ENCODE peak calls at places on chromosomes 5 and 9, in six cellular contexts. One of them, this sample, is unnamed.
A peak's percentile ranks its signal among the peaks of the same experiment; 100 is the strongest.

GRCh38 chr9:113692264-113692663 is 183.8 kb upstream of the ZNF618 start:
- DNase-seq in tibial nerve: no peak
- DNase-seq in ovary: no peak
- DNase-seq in A549: no peak
- DNase-seq in heart left ventricle: no peak
- DNase-seq in aorta: no peak
- DNase-seq in this sample: no peak

GRCh38 chr9:116935149-116935897 is 248.2 kb downstream of the TRIM32 start:
- DNase-seq in tibial nerve: no peak
- DNase-seq in ovary: no peak
- DNase-seq in A549: no peak
- DNase-seq in heart left ventricle: no peak
- DNase-seq in aorta: no peak
- DNase-seq in this sample: no peak

GRCh38 chr9:6538666-6539071 is 106.9 kb downstream of the GLDC start:
- DNase-seq in tibial nerve: no peak
- DNase-seq in ovary: no peak
- DNase-seq in A549: no peak
- DNase-seq in heart left ventricle: no peak
- DNase-seq in aorta: no peak
- DNase-seq in this sample: no peak

GRCh38 chr5:126777257-126777973 is 479 bp downstream of the LMNB1 start:
- DNase-seq in tibial nerve: peak; percentile 9
- DNase-seq in ovary: peak; percentile 42
- DNase-seq in A549: peak; percentile 72
- DNase-seq in heart left ventricle: peak; percentile 46
- DNase-seq in aorta: peak; percentile 70
- DNase-seq in this sample: peak; percentile 78

GRCh38 chr5:17898766-17899165 is 264.5 kb downstream of the TAF11L14 start:
- DNase-seq in tibial nerve: no peak
- DNase-seq in ovary: no peak
- DNase-seq in A549: no peak
- DNase-seq in heart left ventricle: no peak
- DNase-seq in aorta: no peak
- DNase-seq in this sample: no peak

GRCh38 chr5:99058466-99058865 is 129.7 kb upstream of the CHD1 start:
- DNase-seq in tibial nerve: no peak
- DNase-seq in ovary: no peak
- DNase-seq in A549: no peak
- DNase-seq in heart left ventricle: no peak
- DNase-seq in aorta: no peak
- DNase-seq in this sample: no peak

GRCh38 chr9:98280574-98280973 is 25.1 kb upstream of the TBC1D2 start:
- DNase-seq in tibial nerve: no peak
- DNase-seq in ovary: no peak
- DNase-seq in A549: no peak
- DNase-seq in heart left ventricle: no peak
- DNase-seq in aorta: no peak
- DNase-seq in this sample: no peak

GRCh38 chr5:180771839-180772238 is 30.8 kb downstream of the MGAT1 start:
- DNase-seq in tibial nerve: no peak
- DNase-seq in ovary: no peak
- DNase-seq in A549: no peak
- DNase-seq in heart left ventricle: no peak
- DNase-seq in aorta: no peak
- DNase-seq in this sample: no peak

GRCh38 chr9:105419981-105420597 is 27.7 kb upstream of the FSD1L start:
- DNase-seq in tibial nerve: no peak
- DNase-seq in ovary: no peak
- DNase-seq in A549: no peak
- DNase-seq in heart left ventricle: no peak
- DNase-seq in aorta: no peak
- DNase-seq in this sample: no peak

GRCh38 chr5:167413503-167413902 is 877.9 kb upstream of the WWC1 start:
- DNase-seq in tibial nerve: no peak
- DNase-seq in ovary: no peak
- DNase-seq in A549: no peak
- DNase-seq in heart left ventricle: no peak
- DNase-seq in aorta: no peak
- DNase-seq in this sample: no peak

GRCh38 chr9:71368157-71368556 is 246.7 kb upstream of the TRPM3 start:
- DNase-seq in tibial nerve: no peak
- DNase-seq in ovary: no peak
- DNase-seq in A549: no peak
- DNase-seq in heart left ventricle: no peak
- DNase-seq in aorta: no peak
- DNase-seq in this sample: no peak

GRCh38 chr9:71986860-71987259 is 73.6 kb downstream of the C9orf57 start:
- DNase-seq in tibial nerve: no peak
- DNase-seq in ovary: no peak
- DNase-seq in A549: no peak
- DNase-seq in heart left ventricle: no peak
- DNase-seq in aorta: no peak
- DNase-seq in this sample: no peak

GRCh38 chr9:79741381-79741780 is 169.6 kb downstream of the TLE4 start:
- DNase-seq in tibial nerve: no peak
- DNase-seq in ovary: no peak
- DNase-seq in A549: no peak
- DNase-seq in heart left ventricle: no peak
- DNase-seq in aorta: no peak
- DNase-seq in this sample: no peak

GRCh38 chr5:57887851-57888621 is 405.4 kb upstream of the ACTBL2 start:
- DNase-seq in tibial nerve: peak; percentile 22
- DNase-seq in ovary: peak; percentile 18
- DNase-seq in A549: peak; percentile 85
- DNase-seq in heart left ventricle: peak; percentile 62
- DNase-seq in aorta: peak; percentile 41
- DNase-seq in this sample: peak; percentile 33

GRCh38 chr9:3241290-3241689 is 284.5 kb downstream of the RFX3 start:
- DNase-seq in tibial nerve: no peak
- DNase-seq in ovary: no peak
- DNase-seq in A549: no peak
- DNase-seq in heart left ventricle: no peak
- DNase-seq in aorta: no peak
- DNase-seq in this sample: no peak

GRCh38 chr9:109113239-109113638 is 6.5 kb downstream of the TMEM245 start:
- DNase-seq in tibial nerve: no peak
- DNase-seq in ovary: no peak
- DNase-seq in A549: no peak
- DNase-seq in heart left ventricle: no peak
- DNase-seq in aorta: no peak
- DNase-seq in this sample: no peak

GRCh38 chr9:109107402-109108240 is 12.1 kb downstream of the TMEM245 start:
- DNase-seq in tibial nerve: no peak
- DNase-seq in ovary: no peak
- DNase-seq in A549: peak; percentile 71
- DNase-seq in heart left ventricle: no peak
- DNase-seq in aorta: no peak
- DNase-seq in this sample: no peak

GRCh38 chr9:109110326-109111014 is 9.3 kb downstream of the TMEM245 start:
- DNase-seq in tibial nerve: no peak
- DNase-seq in ovary: no peak
- DNase-seq in A549: peak; percentile 62
- DNase-seq in heart left ventricle: no peak
- DNase-seq in aorta: no peak
- DNase-seq in this sample: no peak

GRCh38 chr9:109109962-109110325 is 9.8 kb downstream of the TMEM245 start:
- DNase-seq in tibial nerve: no peak
- DNase-seq in ovary: no peak
- DNase-seq in A549: no peak
- DNase-seq in heart left ventricle: no peak
- DNase-seq in aorta: no peak
- DNase-seq in this sample: no peak

GRCh38 chr9:109108318-109108717 is 11.4 kb downstream of the TMEM245 start:
- DNase-seq in tibial nerve: no peak
- DNase-seq in ovary: no peak
- DNase-seq in A549: no peak
- DNase-seq in heart left ventricle: no peak
- DNase-seq in aorta: no peak
- DNase-seq in this sample: no peak
- H3K4me1 ChIP-seq in tibial nerve: no peaks in the 10 kb centered on the region
- H3K4me1 ChIP-seq in ovary: peaks cover 11% of the 10 kb centered on the region
- H3K4me1 ChIP-seq in A549: peaks cover 68% of the 10 kb centered on the region
- H3K4me1 ChIP-seq in heart left ventricle: peaks cover 43% of the 10 kb centered on the region
- H3K4me1 ChIP-seq in aorta: peaks cover 6% of the 10 kb centered on the region
- H3K4me1 ChIP-seq in this sample: peaks cover 2% of the 10 kb centered on the region

GRCh38 chr5:113117543-113118110 is 141.0 kb downstream of the DCP2 start:
- DNase-seq in tibial nerve: no peak
- DNase-seq in ovary: no peak
- DNase-seq in A549: no peak
- DNase-seq in heart left ventricle: no peak
- DNase-seq in aorta: no peak
- DNase-seq in this sample: no peak

GRCh38 chr5:113118298-113118697 is 141.7 kb downstream of the DCP2 start:
- DNase-seq in tibial nerve: no peak
- DNase-seq in ovary: no peak
- DNase-seq in A549: no peak
- DNase-seq in heart left ventricle: no peak
- DNase-seq in aorta: no peak
- DNase-seq in this sample: no peak

GRCh38 chr5:113118765-113119164 is 142.2 kb downstream of the DCP2 start:
- DNase-seq in tibial nerve: no peak
- DNase-seq in ovary: peak; percentile 30
- DNase-seq in A549: no peak
- DNase-seq in heart left ventricle: no peak
- DNase-seq in aorta: no peak
- DNase-seq in this sample: peak; percentile 71

GRCh38 chr5:113122053-113122452 is 145.5 kb downstream of the DCP2 start:
- DNase-seq in tibial nerve: peak; percentile 73
- DNase-seq in ovary: no peak
- DNase-seq in A549: no peak
- DNase-seq in heart left ventricle: peak; percentile 35
- DNase-seq in aorta: peak; percentile 55
- DNase-seq in this sample: no peak

DNA sequence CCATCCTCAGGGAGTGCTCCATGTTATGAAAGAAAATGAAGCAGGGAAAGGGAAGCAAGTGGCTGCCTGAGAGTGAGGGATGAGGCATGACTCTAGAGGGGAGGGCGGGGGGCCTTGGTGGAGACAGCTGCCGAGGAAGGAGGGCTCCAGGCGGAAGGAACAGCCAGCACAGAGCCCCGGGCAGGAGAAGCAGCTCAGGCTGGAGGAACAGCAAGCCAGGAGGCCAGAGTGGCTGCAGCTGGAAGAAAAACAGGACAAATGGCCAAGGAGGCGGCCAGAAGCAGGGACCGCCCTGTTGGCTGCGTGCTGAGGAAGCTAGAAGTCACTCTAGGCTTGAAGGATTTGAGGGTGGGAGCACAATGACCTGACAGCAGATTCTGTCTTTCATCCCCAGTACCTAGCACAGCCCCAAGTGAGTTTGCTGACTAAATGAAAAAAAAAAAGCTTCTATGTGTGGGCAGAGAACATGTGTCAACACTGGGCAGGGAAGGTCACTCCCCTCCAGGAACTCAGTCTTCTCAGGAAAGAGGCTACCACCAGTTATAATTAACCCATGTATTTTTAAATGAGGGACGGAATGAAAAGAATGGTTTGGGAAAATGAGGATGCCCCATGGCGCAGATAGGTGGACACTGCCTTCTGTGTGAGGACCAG is 142.8 kb downstream of the DCP2 start:
- DNase-seq in tibial nerve: peak; percentile 17
- DNase-seq in ovary: peak; percentile 67
- DNase-seq in A549: no peak
- DNase-seq in heart left ventricle: peak; percentile 75
- DNase-seq in aorta: peak; percentile 78
- DNase-seq in this sample: peak; percentile 76
- H3K27ac ChIP-seq in tibial nerve: no peak overlapping the region
- H3K27ac ChIP-seq in ovary: peak overlapping the region; percentile 60
- H3K27ac ChIP-seq in A549: no peak overlapping the region
- H3K27ac ChIP-seq in heart left ventricle: peak overlapping the region; percentile 50
- H3K27ac ChIP-seq in aorta: no peak overlapping the region
- H3K27ac ChIP-seq in this sample: peak overlapping the region; percentile 47

GRCh38 chr5:150642567-150642927 is 2.1 kb downstream of the SYNPO start:
- DNase-seq in tibial nerve: peak; percentile 88
- DNase-seq in ovary: peak; percentile 87
- DNase-seq in A549: peak; percentile 87
- DNase-seq in heart left ventricle: peak; percentile 88
- DNase-seq in aorta: peak; percentile 90
- DNase-seq in this sample: peak; percentile 88
- H3K4me1 ChIP-seq in tibial nerve: no peaks in the 10 kb centered on the region
- H3K4me1 ChIP-seq in ovary: peaks cover 59% of the 10 kb centered on the region
- H3K4me1 ChIP-seq in A549: peaks cover 76% of the 10 kb centered on the region
- H3K4me1 ChIP-seq in heart left ventricle: peaks cover 88% of the 10 kb centered on the region
- H3K4me1 ChIP-seq in aorta: peaks cover 6% of the 10 kb centered on the region
- H3K4me1 ChIP-seq in this sample: peaks cover 38% of the 10 kb centered on the region

GRCh38 chr5:132073231-132074013 is at the start of gene CSF2:
- DNase-seq in tibial nerve: no peak
- DNase-seq in ovary: no peak
- DNase-seq in A549: no peak
- DNase-seq in heart left ventricle: no peak
- DNase-seq in aorta: no peak
- DNase-seq in this sample: no peak

GRCh38 chr5:132075719-132076077 is 2.1 kb downstream of the CSF2 start:
- DNase-seq in tibial nerve: no peak
- DNase-seq in ovary: no peak
- DNase-seq in A549: no peak
- DNase-seq in heart left ventricle: no peak
- DNase-seq in aorta: no peak
- DNase-seq in this sample: no peak

GRCh38 chr5:132076202-132076830 is 2.7 kb downstream of the CSF2 start:
- DNase-seq in tibial nerve: no peak
- DNase-seq in ovary: no peak
- DNase-seq in A549: no peak
- DNase-seq in heart left ventricle: no peak
- DNase-seq in aorta: no peak
- DNase-seq in this sample: no peak

GRCh38 chr5:132074091-132074771 is 642 bp downstream of the CSF2 start:
- DNase-seq in tibial nerve: no peak
- DNase-seq in ovary: no peak
- DNase-seq in A549: no peak
- DNase-seq in heart left ventricle: no peak
- DNase-seq in aorta: no peak
- DNase-seq in this sample: no peak

DNA sequence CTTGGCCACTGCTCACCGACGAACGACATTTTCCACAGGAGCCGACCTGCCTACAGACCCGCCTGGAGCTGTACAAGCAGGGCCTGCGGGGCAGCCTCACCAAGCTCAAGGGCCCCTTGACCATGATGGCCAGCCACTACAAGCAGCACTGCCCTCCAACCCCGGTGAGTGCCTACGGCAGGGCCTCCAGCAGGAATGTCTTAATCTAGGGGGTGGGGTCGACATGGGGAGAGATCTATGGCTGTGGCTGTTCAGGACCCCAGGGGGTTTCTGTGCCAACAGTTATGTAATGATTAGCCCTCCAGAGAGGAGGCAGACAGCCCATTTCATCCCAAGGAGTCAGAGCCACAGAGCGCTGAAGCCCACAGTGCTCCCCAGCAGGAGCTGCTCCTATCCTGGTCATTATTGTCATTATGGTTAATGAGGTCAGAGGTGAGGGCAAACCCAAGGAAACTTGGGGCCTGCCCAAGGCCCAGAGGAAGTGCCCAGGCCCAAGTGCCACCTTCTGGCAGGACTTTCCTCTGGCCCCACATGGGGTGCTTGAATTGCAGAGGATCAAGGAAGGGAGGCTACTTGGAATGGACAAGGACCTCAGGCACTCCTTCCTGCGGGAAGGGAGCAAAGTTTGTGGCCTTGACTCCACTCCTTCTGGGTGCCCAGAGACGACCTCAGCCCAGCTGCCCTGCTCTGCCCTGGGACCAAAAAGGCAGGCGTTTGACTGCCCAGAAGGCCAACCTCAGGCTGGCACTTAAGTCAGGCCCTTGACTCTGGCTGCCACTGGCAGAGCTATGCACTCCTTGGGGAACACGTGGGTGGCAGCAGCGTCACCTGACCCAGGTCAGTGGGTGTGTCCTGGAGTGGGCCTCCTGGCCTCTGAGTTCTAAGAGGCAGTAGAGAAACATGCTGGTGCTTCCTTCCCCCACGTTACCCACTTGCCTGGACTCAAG is 1.5 kb downstream of the CSF2 start:
- DNase-seq in tibial nerve: no peak
- DNase-seq in ovary: no peak
- DNase-seq in A549: peak; percentile 14
- DNase-seq in heart left ventricle: no peak
- DNase-seq in aorta: no peak
- DNase-seq in this sample: no peak
- H3K27ac ChIP-seq in tibial nerve: no peak overlapping the region
- H3K27ac ChIP-seq in ovary: no peak overlapping the region
- H3K27ac ChIP-seq in A549: no peak overlapping the region
- H3K27ac ChIP-seq in heart left ventricle: no peak overlapping the region
- H3K27ac ChIP-seq in aorta: no peak overlapping the region
- H3K27ac ChIP-seq in this sample: no peak overlapping the region